ENCODE peak calls at places on chromosomes 11 and 22, in six cellular contexts. One of them, this sample, is unnamed.

GRCh38 chr11:77207019-77207485 is 79.0 kb downstream of the MYO7A start:
- DNase-seq in mammary epithelial cell: no peak
- DNase-seq in activated CD4-positive, alpha-beta T cell treated with anti-CD3 and anti-CD28 coated beads, Interleukin-2, amount 50 U/mL, for 24 hours: no peak
- DNase-seq in AML-193: no peak
- DNase-seq in HCT116: no peak
- DNase-seq in T follicular helper cell: no peak
- DNase-seq in this sample: no peak

GRCh38 chr11:18566406-18566805 is 22.1 kb downstream of the UEVLD start:
- DNase-seq in T follicular helper cell: no peak
- DNase-seq in activated CD4-positive, alpha-beta T cell treated with anti-CD3 and anti-CD28 coated beads, Interleukin-2, amount 50 U/mL, for 24 hours: no peak
- DNase-seq in AML-193: no peak
- DNase-seq in mammary epithelial cell: no peak
- DNase-seq in HCT116: no peak
- DNase-seq in this sample: no peak

GRCh38 chr11:20113147-20113435 is 47.2 kb downstream of the DBX1 start:
- DNase-seq in mammary epithelial cell: peak; percentile 37
- DNase-seq in AML-193: no peak
- DNase-seq in HCT116: no peak
- DNase-seq in T follicular helper cell: no peak
- DNase-seq in activated CD4-positive, alpha-beta T cell treated with anti-CD3 and anti-CD28 coated beads, Interleukin-2, amount 50 U/mL, for 24 hours: no peak
- DNase-seq in this sample: no peak

GRCh38 chr22:25542231-25542630 is 22.2 kb upstream of the GRK3 start:
- DNase-seq in mammary epithelial cell: no peak
- DNase-seq in activated CD4-positive, alpha-beta T cell treated with anti-CD3 and anti-CD28 coated beads, Interleukin-2, amount 50 U/mL, for 24 hours: no peak
- DNase-seq in HCT116: no peak
- DNase-seq in AML-193: no peak
- DNase-seq in T follicular helper cell: no peak
- DNase-seq in this sample: no peak

GRCh38 chr11:109939176-109939810 is 153.9 kb upstream of the ZC3H12C start:
- DNase-seq in T follicular helper cell: no peak
- DNase-seq in activated CD4-positive, alpha-beta T cell treated with anti-CD3 and anti-CD28 coated beads, Interleukin-2, amount 50 U/mL, for 24 hours: no peak
- DNase-seq in HCT116: peak; percentile 85
- DNase-seq in mammary epithelial cell: peak; percentile 68
- DNase-seq in AML-193: peak; percentile 56
- DNase-seq in this sample: no peak

GRCh38 chr11:110121204-110121603 is 28.0 kb downstream of the ZC3H12C start:
- DNase-seq in AML-193: no peak
- DNase-seq in activated CD4-positive, alpha-beta T cell treated with anti-CD3 and anti-CD28 coated beads, Interleukin-2, amount 50 U/mL, for 24 hours: no peak
- DNase-seq in HCT116: no peak
- DNase-seq in mammary epithelial cell: peak; percentile 52
- DNase-seq in T follicular helper cell: no peak
- DNase-seq in this sample: no peak

GRCh38 chr22:25449781-25450317 is 114.6 kb upstream of the GRK3 start:
- DNase-seq in activated CD4-positive, alpha-beta T cell treated with anti-CD3 and anti-CD28 coated beads, Interleukin-2, amount 50 U/mL, for 24 hours: no peak
- DNase-seq in mammary epithelial cell: peak; percentile 46
- DNase-seq in AML-193: no peak
- DNase-seq in T follicular helper cell: no peak
- DNase-seq in HCT116: no peak
- DNase-seq in this sample: no peak

GRCh38 chr22:44847380-44847779 is 95.0 kb downstream of the ARHGAP8 start:
- DNase-seq in activated CD4-positive, alpha-beta T cell treated with anti-CD3 and anti-CD28 coated beads, Interleukin-2, amount 50 U/mL, for 24 hours: no peak
- DNase-seq in AML-193: no peak
- DNase-seq in mammary epithelial cell: no peak
- DNase-seq in T follicular helper cell: no peak
- DNase-seq in HCT116: no peak
- DNase-seq in this sample: no peak

GRCh38 chr11:66443602-66444001 is 5.0 kb upstream of the MRPL11 start:
- DNase-seq in AML-193: peak; percentile 94
- DNase-seq in mammary epithelial cell: peak; percentile 91
- DNase-seq in HCT116: peak; percentile 19
- DNase-seq in T follicular helper cell: no peak
- DNase-seq in activated CD4-positive, alpha-beta T cell treated with anti-CD3 and anti-CD28 coated beads, Interleukin-2, amount 50 U/mL, for 24 hours: no peak
- DNase-seq in this sample: no peak

GRCh38 chr11:66119348-66120133 is 49.5 kb downstream of the PACS1 start:
- DNase-seq in activated CD4-positive, alpha-beta T cell treated with anti-CD3 and anti-CD28 coated beads, Interleukin-2, amount 50 U/mL, for 24 hours: no peak
- DNase-seq in HCT116: peak; percentile 55
- DNase-seq in AML-193: no peak
- DNase-seq in T follicular helper cell: no peak
- DNase-seq in mammary epithelial cell: peak; percentile 77
- DNase-seq in this sample: no peak

GRCh38 chr22:39431821-39432251 is 25.0 kb upstream of the MGAT3 start:
- DNase-seq in mammary epithelial cell: no peak
- DNase-seq in activated CD4-positive, alpha-beta T cell treated with anti-CD3 and anti-CD28 coated beads, Interleukin-2, amount 50 U/mL, for 24 hours: no peak
- DNase-seq in T follicular helper cell: no peak
- DNase-seq in AML-193: no peak
- DNase-seq in HCT116: no peak
- DNase-seq in this sample: no peak

GRCh38 chr11:82229346-82229745 is 504.3 kb downstream of the FAM181B start:
- DNase-seq in T follicular helper cell: no peak
- DNase-seq in AML-193: peak; percentile 19
- DNase-seq in mammary epithelial cell: peak; percentile 2
- DNase-seq in activated CD4-positive, alpha-beta T cell treated with anti-CD3 and anti-CD28 coated beads, Interleukin-2, amount 50 U/mL, for 24 hours: no peak
- DNase-seq in HCT116: no peak
- DNase-seq in this sample: no peak

GRCh38 chr11:45948341-45948740 is 25.9 kb downstream of the LARGE2 start:
- DNase-seq in HCT116: no peak
- DNase-seq in AML-193: no peak
- DNase-seq in activated CD4-positive, alpha-beta T cell treated with anti-CD3 and anti-CD28 coated beads, Interleukin-2, amount 50 U/mL, for 24 hours: no peak
- DNase-seq in T follicular helper cell: no peak
- DNase-seq in mammary epithelial cell: no peak
- DNase-seq in this sample: no peak

GRCh38 chr22:42294034-42294985 is 23.9 kb upstream of the TCF20 start:
- DNase-seq in mammary epithelial cell: peak; percentile 42
- DNase-seq in activated CD4-positive, alpha-beta T cell treated with anti-CD3 and anti-CD28 coated beads, Interleukin-2, amount 50 U/mL, for 24 hours: no peak
- DNase-seq in T follicular helper cell: peak; percentile 31
- DNase-seq in AML-193: no peak
- DNase-seq in HCT116: no peak
- DNase-seq in this sample: no peak

GRCh38 chr11:36123353-36124220 is 165.6 kb downstream of the COMMD9 start:
- DNase-seq in mammary epithelial cell: no peak
- DNase-seq in HCT116: no peak
- DNase-seq in AML-193: no peak
- DNase-seq in activated CD4-positive, alpha-beta T cell treated with anti-CD3 and anti-CD28 coated beads, Interleukin-2, amount 50 U/mL, for 24 hours: no peak
- DNase-seq in T follicular helper cell: no peak
- DNase-seq in this sample: no peak

GRCh38 chr22:25403752-25404471 is 160.6 kb upstream of the GRK3 start:
- DNase-seq in activated CD4-positive, alpha-beta T cell treated with anti-CD3 and anti-CD28 coated beads, Interleukin-2, amount 50 U/mL, for 24 hours: no peak
- DNase-seq in T follicular helper cell: no peak
- DNase-seq in mammary epithelial cell: peak; percentile 21
- DNase-seq in HCT116: no peak
- DNase-seq in AML-193: peak; percentile 34
- DNase-seq in this sample: no peak

GRCh38 chr22:44422742-44423370 is 75.2 kb downstream of the RTL6 start:
- DNase-seq in AML-193: no peak
- DNase-seq in mammary epithelial cell: no peak
- DNase-seq in HCT116: no peak
- DNase-seq in T follicular helper cell: no peak
- DNase-seq in activated CD4-positive, alpha-beta T cell treated with anti-CD3 and anti-CD28 coated beads, Interleukin-2, amount 50 U/mL, for 24 hours: no peak
- DNase-seq in this sample: no peak

GRCh38 chr22:23245045-23245798 is 64.9 kb downstream of the BCR start:
- DNase-seq in HCT116: no peak
- DNase-seq in activated CD4-positive, alpha-beta T cell treated with anti-CD3 and anti-CD28 coated beads, Interleukin-2, amount 50 U/mL, for 24 hours: no peak
- DNase-seq in T follicular helper cell: no peak
- DNase-seq in mammary epithelial cell: peak; percentile 54
- DNase-seq in AML-193: no peak
- DNase-seq in this sample: no peak

GRCh38 chr22:30733081-30733680 is 38.5 kb downstream of the OSBP2 start:
- DNase-seq in mammary epithelial cell: no peak
- DNase-seq in AML-193: peak; percentile 10
- DNase-seq in activated CD4-positive, alpha-beta T cell treated with anti-CD3 and anti-CD28 coated beads, Interleukin-2, amount 50 U/mL, for 24 hours: no peak
- DNase-seq in T follicular helper cell: no peak
- DNase-seq in HCT116: no peak
- DNase-seq in this sample: no peak

GRCh38 chr11:119839504-119840133 is 110.6 kb upstream of the NECTIN1 start:
- DNase-seq in AML-193: no peak
- DNase-seq in HCT116: no peak
- DNase-seq in mammary epithelial cell: no peak
- DNase-seq in activated CD4-positive, alpha-beta T cell treated with anti-CD3 and anti-CD28 coated beads, Interleukin-2, amount 50 U/mL, for 24 hours: no peak
- DNase-seq in T follicular helper cell: no peak
- DNase-seq in this sample: no peak

GRCh38 chr22:49951001-49951677 is 9.4 kb upstream of the PIM3 start:
- DNase-seq in AML-193: no peak
- DNase-seq in mammary epithelial cell: peak; percentile 90
- DNase-seq in activated CD4-positive, alpha-beta T cell treated with anti-CD3 and anti-CD28 coated beads, Interleukin-2, amount 50 U/mL, for 24 hours: no peak
- DNase-seq in T follicular helper cell: no peak
- DNase-seq in HCT116: no peak
- DNase-seq in this sample: no peak

GRCh38 chr11:70319694-70320093 is 49.2 kb downstream of the PPFIA1 start:
- DNase-seq in AML-193: no peak
- DNase-seq in mammary epithelial cell: no peak
- DNase-seq in HCT116: no peak
- DNase-seq in activated CD4-positive, alpha-beta T cell treated with anti-CD3 and anti-CD28 coated beads, Interleukin-2, amount 50 U/mL, for 24 hours: no peak
- DNase-seq in T follicular helper cell: no peak
- DNase-seq in this sample: no peak

GRCh38 chr11:59158206-59159068 is 13.5 kb upstream of the DTX4 start:
- DNase-seq in activated CD4-positive, alpha-beta T cell treated with anti-CD3 and anti-CD28 coated beads, Interleukin-2, amount 50 U/mL, for 24 hours: peak; percentile 55
- DNase-seq in mammary epithelial cell: peak; percentile 52
- DNase-seq in AML-193: peak; percentile 71
- DNase-seq in HCT116: peak; percentile 47
- DNase-seq in T follicular helper cell: peak; percentile 49
- DNase-seq in this sample: no peak

GRCh38 chr22:31800065-31800464 is 46.2 kb downstream of the DEPDC5 start:
- DNase-seq in activated CD4-positive, alpha-beta T cell treated with anti-CD3 and anti-CD28 coated beads, Interleukin-2, amount 50 U/mL, for 24 hours: no peak
- DNase-seq in HCT116: peak; percentile 39
- DNase-seq in T follicular helper cell: no peak
- DNase-seq in mammary epithelial cell: peak; percentile 96
- DNase-seq in AML-193: no peak
- DNase-seq in this sample: no peak

GRCh38 chr11:280762-281485 is 2.7 kb downstream of the NLRP6 start:
- DNase-seq in activated CD4-positive, alpha-beta T cell treated with anti-CD3 and anti-CD28 coated beads, Interleukin-2, amount 50 U/mL, for 24 hours: no peak
- DNase-seq in HCT116: no peak
- DNase-seq in AML-193: no peak
- DNase-seq in mammary epithelial cell: peak; percentile 16
- DNase-seq in T follicular helper cell: no peak
- DNase-seq in this sample: no peak

GRCh38 chr11:8963569-8964323 is 496 bp downstream of the TMEM9B start:
- DNase-seq in HCT116: peak; percentile 72
- DNase-seq in T follicular helper cell: peak; percentile 57
- DNase-seq in AML-193: peak; percentile 73
- DNase-seq in mammary epithelial cell: no peak
- DNase-seq in activated CD4-positive, alpha-beta T cell treated with anti-CD3 and anti-CD28 coated beads, Interleukin-2, amount 50 U/mL, for 24 hours: peak; percentile 71
- DNase-seq in this sample: no peak

GRCh38 chr11:121722431-121723256 is 269.9 kb upstream of the SORL1-AS1 start:
- DNase-seq in T follicular helper cell: no peak
- DNase-seq in activated CD4-positive, alpha-beta T cell treated with anti-CD3 and anti-CD28 coated beads, Interleukin-2, amount 50 U/mL, for 24 hours: no peak
- DNase-seq in mammary epithelial cell: peak; percentile 22
- DNase-seq in AML-193: no peak
- DNase-seq in HCT116: no peak
- DNase-seq in this sample: peak; percentile 28

GRCh38 chr11:119903389-119903788 is 174.4 kb upstream of the NECTIN1 start:
- DNase-seq in HCT116: no peak
- DNase-seq in mammary epithelial cell: no peak
- DNase-seq in T follicular helper cell: no peak
- DNase-seq in activated CD4-positive, alpha-beta T cell treated with anti-CD3 and anti-CD28 coated beads, Interleukin-2, amount 50 U/mL, for 24 hours: no peak
- DNase-seq in AML-193: no peak
- DNase-seq in this sample: no peak

GRCh38 chr11:14065692-14066091 is 103.2 kb downstream of the SPON1 start:
- DNase-seq in AML-193: no peak
- DNase-seq in HCT116: no peak
- DNase-seq in mammary epithelial cell: no peak
- DNase-seq in T follicular helper cell: no peak
- DNase-seq in activated CD4-positive, alpha-beta T cell treated with anti-CD3 and anti-CD28 coated beads, Interleukin-2, amount 50 U/mL, for 24 hours: no peak
- DNase-seq in this sample: no peak

GRCh38 chr11:60500276-60500935 is 7.8 kb downstream of the MS4A12 start:
- DNase-seq in activated CD4-positive, alpha-beta T cell treated with anti-CD3 and anti-CD28 coated beads, Interleukin-2, amount 50 U/mL, for 24 hours: no peak
- DNase-seq in T follicular helper cell: no peak
- DNase-seq in HCT116: no peak
- DNase-seq in mammary epithelial cell: no peak
- DNase-seq in AML-193: no peak
- DNase-seq in this sample: no peak

GRCh38 chr11:69928124-69928523 is 108.9 kb upstream of the FGF3 start:
- DNase-seq in HCT116: no peak
- DNase-seq in mammary epithelial cell: no peak
- DNase-seq in AML-193: no peak
- DNase-seq in activated CD4-positive, alpha-beta T cell treated with anti-CD3 and anti-CD28 coated beads, Interleukin-2, amount 50 U/mL, for 24 hours: no peak
- DNase-seq in T follicular helper cell: no peak
- DNase-seq in this sample: no peak

GRCh38 chr11:134792044-134792443 is 380.0 kb upstream of the B3GAT1 start:
- DNase-seq in AML-193: no peak
- DNase-seq in T follicular helper cell: no peak
- DNase-seq in activated CD4-positive, alpha-beta T cell treated with anti-CD3 and anti-CD28 coated beads, Interleukin-2, amount 50 U/mL, for 24 hours: no peak
- DNase-seq in mammary epithelial cell: no peak
- DNase-seq in HCT116: no peak
- DNase-seq in this sample: no peak

GRCh38 chr22:46900549-46900948 is 138.1 kb downstream of the TBC1D22A start:
- DNase-seq in activated CD4-positive, alpha-beta T cell treated with anti-CD3 and anti-CD28 coated beads, Interleukin-2, amount 50 U/mL, for 24 hours: no peak
- DNase-seq in T follicular helper cell: no peak
- DNase-seq in mammary epithelial cell: no peak
- DNase-seq in AML-193: no peak
- DNase-seq in HCT116: no peak
- DNase-seq in this sample: no peak

GRCh38 chr22:36145881-36146280 is 14.7 kb downstream of the APOL3 start:
- DNase-seq in T follicular helper cell: no peak
- DNase-seq in AML-193: no peak
- DNase-seq in activated CD4-positive, alpha-beta T cell treated with anti-CD3 and anti-CD28 coated beads, Interleukin-2, amount 50 U/mL, for 24 hours: no peak
- DNase-seq in HCT116: no peak
- DNase-seq in mammary epithelial cell: no peak
- DNase-seq in this sample: no peak

GRCh38 chr11:74926304-74927030 is 22.4 kb downstream of the XRRA1 start:
- DNase-seq in T follicular helper cell: no peak
- DNase-seq in AML-193: no peak
- DNase-seq in activated CD4-positive, alpha-beta T cell treated with anti-CD3 and anti-CD28 coated beads, Interleukin-2, amount 50 U/mL, for 24 hours: no peak
- DNase-seq in HCT116: no peak
- DNase-seq in mammary epithelial cell: peak; percentile 46
- DNase-seq in this sample: no peak

GRCh38 chr11:3088806-3089205 is 31.6 kb upstream of the CARS1 start:
- DNase-seq in T follicular helper cell: no peak
- DNase-seq in mammary epithelial cell: no peak
- DNase-seq in activated CD4-positive, alpha-beta T cell treated with anti-CD3 and anti-CD28 coated beads, Interleukin-2, amount 50 U/mL, for 24 hours: no peak
- DNase-seq in AML-193: no peak
- DNase-seq in HCT116: no peak
- DNase-seq in this sample: no peak

GRCh38 chr11:6489338-6489737 is 7.7 kb upstream of the DNHD1 start:
- DNase-seq in T follicular helper cell: no peak
- DNase-seq in AML-193: no peak
- DNase-seq in mammary epithelial cell: no peak
- DNase-seq in activated CD4-positive, alpha-beta T cell treated with anti-CD3 and anti-CD28 coated beads, Interleukin-2, amount 50 U/mL, for 24 hours: no peak
- DNase-seq in HCT116: no peak
- DNase-seq in this sample: no peak

GRCh38 chr22:33324228-33324627 is 266.0 kb upstream of the SYN3 start:
- DNase-seq in AML-193: no peak
- DNase-seq in activated CD4-positive, alpha-beta T cell treated with anti-CD3 and anti-CD28 coated beads, Interleukin-2, amount 50 U/mL, for 24 hours: no peak
- DNase-seq in mammary epithelial cell: no peak
- DNase-seq in HCT116: no peak
- DNase-seq in T follicular helper cell: no peak
- DNase-seq in this sample: no peak

GRCh38 chr11:15073361-15074205 is at the start of gene CALCB:
- DNase-seq in T follicular helper cell: no peak
- DNase-seq in AML-193: no peak
- DNase-seq in activated CD4-positive, alpha-beta T cell treated with anti-CD3 and anti-CD28 coated beads, Interleukin-2, amount 50 U/mL, for 24 hours: no peak
- DNase-seq in mammary epithelial cell: peak; percentile 26
- DNase-seq in HCT116: no peak
- DNase-seq in this sample: no peak

This sample was measured in D721Med.